ENCODE peak calls at places on chromosomes 13 and 19, in seven cellular contexts. B, G, K, H, J, R and Y are unnamed samples.

GRCh38 chr13:98303858-98304257 is 126.8 kb upstream of the RNF113B start:
- DNase-seq in B (no peak), R (no peak), H (no peak), K (no peak), J (no peak), G (no peak), Y (no peak)

GRCh38 chr19:4969772-4970531 is 1.0 kb downstream of the KDM4B start:
- DNase-seq in G (no peak), J (no peak), K (no peak), H (no peak), B (peak; percentile 23), R (peak; percentile 56), Y (no peak)

GRCh38 chr19:50214699-50215543 is 11.5 kb downstream of the MYH14 start:
- DNase-seq in K (no peak), R (no peak), J (peak; percentile 77), H (no peak), B (no peak), G (no peak), Y (no peak)

GRCh38 chr19:1252818-1253513 is 4.6 kb downstream of the MIDN start:
- DNase-seq in B (peak; percentile 88), K (peak; percentile 78), R (peak; percentile 80), G (no peak), H (peak; percentile 73), J (peak; percentile 87), Y (peak; percentile 78)

GRCh38 chr13:48749144-48749543 is 95.4 kb downstream of the CYSLTR2 start:
- DNase-seq in K (no peak), G (no peak), J (no peak), R (no peak), B (no peak), H (no peak), Y (no peak)

GRCh38 chr19:8192227-8192820 is 16.8 kb upstream of the CERS4 start:
- DNase-seq in B (no peak), J (peak; percentile 69), K (no peak), R (peak; percentile 30), H (no peak), G (no peak), Y (no peak)

GRCh38 chr19:35153701-35154534 is 617 bp upstream of the FXYD5 start:
- DNase-seq in H (peak; percentile 78), J (peak; percentile 77), R (peak; percentile 68), K (peak; percentile 62), B (peak; percentile 81), G (no peak), Y (peak; percentile 22)

GRCh38 chr19:13155472-13156284 is 5.5 kb downstream of the IER2 start:
- DNase-seq in B (peak; percentile 86), H (peak; percentile 64), J (peak; percentile 91), K (peak; percentile 73), G (no peak), R (peak; percentile 92), Y (peak; percentile 92)

GRCh38 chr13:19159761-19160420 is 21.7 kb downstream of the TUBA3C start:
- DNase-seq in R (no peak), J (no peak), K (no peak), G (no peak), H (no peak), B (no peak), Y (no peak)

GRCh38 chr13:28451482-28452217 is 43.3 kb downstream of the FLT1 start:
- DNase-seq in H (no peak), G (no peak), R (no peak), J (peak; percentile 67), K (no peak), B (no peak), Y (no peak)